ENCODE peak calls at places on chromosomes 13 and 19, in five cellular contexts. One of them, this sample, is unnamed.

GRCh38 chr13:60699636-60700035 is 302.6 kb downstream of the TDRD3 start:
- DNase-seq in IMR-90: no peak
- DNase-seq in H7: no peak
- DNase-seq in sigmoid colon: no peak
- DNase-seq in CD8-positive, alpha-beta T cell: no peak
- DNase-seq in this sample: no peak

GRCh38 chr13:82791035-82791434 is 1091.2 kb downstream of the SLITRK1 start:
- DNase-seq in sigmoid colon: no peak
- DNase-seq in H7: no peak
- DNase-seq in IMR-90: no peak
- DNase-seq in CD8-positive, alpha-beta T cell: no peak
- DNase-seq in this sample: no peak

GRCh38 chr13:110676511-110677204 is 29.3 kb downstream of the CARS2 start:
- DNase-seq in CD8-positive, alpha-beta T cell: no peak
- DNase-seq in IMR-90: no peak
- DNase-seq in H7: peak; percentile 32
- DNase-seq in sigmoid colon: no peak
- DNase-seq in this sample: no peak

GRCh38 chr13:69092615-69093322 is 1014.9 kb upstream of the ATXN8OS start:
- DNase-seq in IMR-90: no peak
- DNase-seq in sigmoid colon: no peak
- DNase-seq in H7: peak; percentile 19
- DNase-seq in CD8-positive, alpha-beta T cell: no peak
- DNase-seq in this sample: no peak

GRCh38 chr13:53953205-53953604 is 924.6 kb downstream of the OLFM4 start:
- DNase-seq in H7: no peak
- DNase-seq in IMR-90: no peak
- DNase-seq in sigmoid colon: peak; percentile 68
- DNase-seq in CD8-positive, alpha-beta T cell: no peak
- DNase-seq in this sample: no peak

GRCh38 chr13:39394811-39395685 is 207.9 kb downstream of the LHFPL6 start:
- DNase-seq in IMR-90: no peak
- DNase-seq in H7: no peak
- DNase-seq in CD8-positive, alpha-beta T cell: no peak
- DNase-seq in sigmoid colon: no peak
- DNase-seq in this sample: no peak

GRCh38 chr19:58538257-58539168 is 5.4 kb upstream of the TRIM28 start:
- DNase-seq in H7: peak; percentile 98
- DNase-seq in CD8-positive, alpha-beta T cell: peak; percentile 24
- DNase-seq in sigmoid colon: peak; percentile 62
- DNase-seq in IMR-90: no peak
- DNase-seq in this sample: no peak

GRCh38 chr13:110874508-110874960 is 40.3 kb downstream of the ANKRD10 start:
- DNase-seq in sigmoid colon: peak; percentile 93
- DNase-seq in IMR-90: peak; percentile 46
- DNase-seq in H7: peak; percentile 98
- DNase-seq in CD8-positive, alpha-beta T cell: no peak
- DNase-seq in this sample: peak; percentile 81

GRCh38 chr13:74771964-74772363 is 637.8 kb upstream of the KLF12 start:
- DNase-seq in H7: no peak
- DNase-seq in IMR-90: peak; percentile 87
- DNase-seq in sigmoid colon: no peak
- DNase-seq in CD8-positive, alpha-beta T cell: no peak
- DNase-seq in this sample: no peak

GRCh38 chr19:2081873-2082810 is 14.0 kb downstream of the MOB3A start:
- DNase-seq in IMR-90: no peak
- DNase-seq in H7: no peak
- DNase-seq in sigmoid colon: no peak
- DNase-seq in CD8-positive, alpha-beta T cell: peak; percentile 49
- DNase-seq in this sample: no peak

GRCh38 chr19:55632463-55632834 is 8.1 kb upstream of the ZNF784 start:
- DNase-seq in H7: peak; percentile 79
- DNase-seq in CD8-positive, alpha-beta T cell: peak; percentile 78
- DNase-seq in sigmoid colon: peak; percentile 96
- DNase-seq in IMR-90: peak; percentile 96
- DNase-seq in this sample: peak; percentile 92

GRCh38 chr19:55178781-55179569 is 1.1 kb downstream of the SYT5 start:
- DNase-seq in sigmoid colon: no peak
- DNase-seq in CD8-positive, alpha-beta T cell: peak; percentile 89
- DNase-seq in IMR-90: peak; percentile 77
- DNase-seq in H7: peak; percentile 97
- DNase-seq in this sample: peak; percentile 86

GRCh38 chr19:29771708-29772415 is 39.9 kb upstream of the CCNE1 start:
- DNase-seq in CD8-positive, alpha-beta T cell: no peak
- DNase-seq in H7: peak; percentile 91
- DNase-seq in sigmoid colon: no peak
- DNase-seq in IMR-90: peak; percentile 37
- DNase-seq in this sample: peak; percentile 82

GRCh38 chr13:102293723-102294122 is 108.1 kb downstream of the FGF14 start:
- DNase-seq in sigmoid colon: no peak
- DNase-seq in CD8-positive, alpha-beta T cell: no peak
- DNase-seq in H7: no peak
- DNase-seq in IMR-90: no peak
- DNase-seq in this sample: no peak

GRCh38 chr19:6947745-6948144 is 60.4 kb downstream of the ADGRE1 start:
- DNase-seq in H7: no peak
- DNase-seq in IMR-90: no peak
- DNase-seq in CD8-positive, alpha-beta T cell: no peak
- DNase-seq in sigmoid colon: no peak
- DNase-seq in this sample: peak; percentile 10

DNA sequence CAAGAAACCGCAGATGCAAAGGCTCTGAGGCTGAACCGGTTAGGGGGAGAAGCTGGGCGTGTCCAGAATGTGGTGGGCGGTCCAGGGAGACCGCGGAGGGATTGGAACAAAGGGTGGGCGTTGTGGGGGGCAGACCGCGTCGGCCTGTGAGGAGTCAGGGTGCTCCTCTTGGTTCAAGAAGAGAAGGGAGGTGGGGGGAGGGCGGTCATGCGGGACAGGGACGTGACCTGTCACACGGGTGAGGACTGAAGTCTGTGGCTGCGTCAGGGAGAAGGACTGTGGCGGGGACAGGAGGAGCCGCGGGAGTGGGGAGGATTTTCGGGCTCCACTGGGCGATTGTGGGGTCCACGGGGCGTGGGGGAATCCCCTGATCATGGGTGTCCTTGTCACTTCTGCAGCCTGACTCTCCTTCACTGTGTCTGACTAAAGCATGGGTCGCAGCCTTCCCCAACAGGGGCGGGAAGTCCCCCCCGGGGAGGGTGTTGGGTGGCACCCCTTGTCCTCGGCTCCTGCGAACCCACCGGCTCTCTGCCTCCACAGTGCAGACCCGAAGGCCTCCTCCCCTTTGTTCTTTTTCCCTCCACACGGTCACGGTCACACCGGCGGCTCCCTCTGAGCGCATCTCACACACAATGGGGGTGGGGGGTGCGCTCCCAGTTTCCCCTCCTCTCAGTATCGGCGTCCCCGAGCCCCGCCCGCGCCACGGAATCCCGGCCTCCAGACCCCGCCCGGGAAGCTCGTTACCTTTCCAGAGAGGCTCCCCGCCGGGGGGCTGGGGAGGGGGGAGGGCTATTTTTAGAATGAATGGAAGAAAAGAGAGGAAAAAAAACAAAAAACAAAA is 16.4 kb upstream of the KCNN1 start:
- DNase-seq in sigmoid colon: no peak
- DNase-seq in IMR-90: no peak
- DNase-seq in H7: peak; percentile 88
- DNase-seq in CD8-positive, alpha-beta T cell: peak; percentile 24
- DNase-seq in this sample: peak; percentile 34
- H3K27me3 ChIP-seq in sigmoid colon: peaks cover 57% of the 10 kb centered on the region
- H3K27me3 ChIP-seq in IMR-90: peaks cover 63% of the 10 kb centered on the region
- H3K27me3 ChIP-seq in H7: peaks cover 54% of the 10 kb centered on the region
- H3K27me3 ChIP-seq in CD8-positive, alpha-beta T cell: peaks cover 50% of the 10 kb centered on the region
- H3K27me3 ChIP-seq in this sample: peaks cover 60% of the 10 kb centered on the region

GRCh38 chr19:38376576-38376975 is 2.2 kb downstream of the PSMD8 start:
- DNase-seq in H7: no peak
- DNase-seq in CD8-positive, alpha-beta T cell: no peak
- DNase-seq in IMR-90: no peak
- DNase-seq in sigmoid colon: no peak
- DNase-seq in this sample: no peak
- H3K4me3 ChIP-seq in H7: no peak overlapping the region
- H3K4me3 ChIP-seq in CD8-positive, alpha-beta T cell: no peak overlapping the region
- H3K4me3 ChIP-seq in IMR-90: no peak overlapping the region
- H3K4me3 ChIP-seq in sigmoid colon: no peak overlapping the region
- H3K4me3 ChIP-seq in this sample: no peak overlapping the region

GRCh38 chr19:8146877-8147575 is 2.4 kb downstream of the FBN3 start:
- DNase-seq in IMR-90: no peak
- DNase-seq in H7: peak; percentile 50
- DNase-seq in sigmoid colon: no peak
- DNase-seq in CD8-positive, alpha-beta T cell: no peak
- DNase-seq in this sample: no peak

GRCh38 chr19:8148088-8148409 is 1.3 kb downstream of the FBN3 start:
- DNase-seq in CD8-positive, alpha-beta T cell: no peak
- DNase-seq in H7: no peak
- DNase-seq in sigmoid colon: no peak
- DNase-seq in IMR-90: no peak
- DNase-seq in this sample: no peak

GRCh38 chr19:8145969-8146368 is 3.4 kb downstream of the FBN3 start:
- DNase-seq in IMR-90: no peak
- DNase-seq in CD8-positive, alpha-beta T cell: no peak
- DNase-seq in H7: peak; percentile 78
- DNase-seq in sigmoid colon: no peak
- DNase-seq in this sample: no peak

GRCh38 chr19:8148410-8149231 is 771 bp downstream of the FBN3 start:
- DNase-seq in H7: peak; percentile 94
- DNase-seq in CD8-positive, alpha-beta T cell: no peak
- DNase-seq in IMR-90: no peak
- DNase-seq in sigmoid colon: no peak
- DNase-seq in this sample: no peak

DNA sequence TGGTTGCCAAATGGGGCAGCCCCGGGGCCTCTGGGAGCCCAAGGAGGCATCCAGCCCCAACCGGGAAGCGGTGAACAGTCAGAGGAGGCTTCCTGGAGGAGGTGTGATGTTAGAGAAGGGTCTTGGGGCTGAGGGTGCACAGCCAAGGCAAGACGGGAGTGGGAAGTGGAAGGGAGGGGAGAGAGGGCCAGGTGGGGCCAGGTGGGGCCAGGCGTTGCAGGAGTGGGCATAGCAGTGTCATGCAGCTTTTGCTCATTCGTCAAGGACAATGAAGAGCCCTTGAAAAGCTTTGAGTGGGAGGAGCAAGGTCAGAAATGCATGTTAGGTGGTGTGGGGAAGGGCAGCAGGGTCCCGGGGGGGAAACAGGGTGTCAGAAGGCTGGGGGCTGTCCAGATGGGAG is 1.8 kb downstream of the FBN3 start:
- DNase-seq in sigmoid colon: no peak
- DNase-seq in CD8-positive, alpha-beta T cell: no peak
- DNase-seq in H7: peak; percentile 53
- DNase-seq in IMR-90: no peak
- DNase-seq in this sample: no peak
- H3K27me3 ChIP-seq in sigmoid colon: peaks cover 57% of the 10 kb centered on the region
- H3K27me3 ChIP-seq in CD8-positive, alpha-beta T cell: peaks cover 16% of the 10 kb centered on the region
- H3K27me3 ChIP-seq in H7: no peaks in the 10 kb centered on the region
- H3K27me3 ChIP-seq in IMR-90: peaks cover 68% of the 10 kb centered on the region
- H3K27me3 ChIP-seq in this sample: peaks cover 25% of the 10 kb centered on the region

DNA sequence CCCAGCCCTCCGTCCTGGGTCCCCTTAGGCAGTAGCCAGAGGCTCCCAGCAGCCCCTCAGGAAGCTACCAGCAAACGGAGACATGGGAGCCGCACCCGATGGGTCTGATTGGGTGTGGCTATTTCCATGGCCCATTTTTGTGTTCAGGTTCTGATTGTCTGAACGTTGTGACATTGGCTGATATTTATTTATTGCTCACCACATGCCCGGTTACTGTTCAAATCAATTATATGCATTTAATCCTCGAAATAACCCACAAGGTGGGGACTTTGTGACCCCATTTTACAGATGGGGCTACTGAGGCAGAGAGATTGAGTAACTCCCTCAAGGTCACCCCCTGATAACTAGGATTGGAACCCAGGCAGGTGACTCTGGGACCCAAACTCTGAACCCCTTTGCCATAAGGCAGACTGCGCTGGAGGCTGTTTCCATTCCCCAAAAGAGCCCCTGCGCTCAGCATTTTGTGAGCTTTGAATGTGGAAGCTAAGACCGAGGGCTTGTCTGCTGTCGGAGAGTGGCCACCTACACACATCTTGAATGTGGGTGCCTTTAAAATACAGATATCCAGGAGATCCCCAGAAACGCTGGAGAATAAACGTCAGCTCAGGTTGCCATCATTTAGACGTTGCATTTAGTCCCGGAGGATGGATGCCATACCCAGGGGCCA is 13.6 kb upstream of the MCF2L start:
- DNase-seq in sigmoid colon: peak; percentile 50
- DNase-seq in CD8-positive, alpha-beta T cell: no peak
- DNase-seq in H7: no peak
- DNase-seq in IMR-90: no peak
- DNase-seq in this sample: no peak
- H3K4me3 ChIP-seq in sigmoid colon: no peak overlapping the region
- H3K4me3 ChIP-seq in CD8-positive, alpha-beta T cell: no peak overlapping the region
- H3K4me3 ChIP-seq in H7: no peak overlapping the region
- H3K4me3 ChIP-seq in IMR-90: no peak overlapping the region
- H3K4me3 ChIP-seq in this sample: no peak overlapping the region

DNA sequence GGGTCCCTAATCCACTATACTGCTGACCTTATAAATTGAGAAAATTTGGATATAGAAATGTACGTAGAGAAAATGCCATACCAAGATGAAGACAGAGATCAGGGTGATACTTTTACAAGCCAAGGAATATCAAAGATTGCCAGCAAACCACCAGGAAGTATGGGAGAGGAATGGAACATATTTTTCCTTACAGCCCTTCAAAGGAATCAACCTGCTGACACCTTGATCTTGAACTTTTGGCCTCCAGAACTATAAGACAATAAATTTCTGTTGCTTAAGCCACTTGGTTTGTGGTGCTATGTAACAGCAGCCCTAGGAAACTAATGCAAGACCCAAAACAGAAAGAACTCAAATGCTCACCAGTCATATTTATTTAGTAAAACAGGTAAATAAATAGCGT is 10.3 kb upstream of the NDFIP2 start:
- DNase-seq in CD8-positive, alpha-beta T cell: no peak
- DNase-seq in IMR-90: no peak
- DNase-seq in sigmoid colon: no peak
- DNase-seq in H7: no peak
- DNase-seq in this sample: no peak
- H3K27me3 ChIP-seq in CD8-positive, alpha-beta T cell: no peaks in the 10 kb centered on the region
- H3K27me3 ChIP-seq in IMR-90: no peaks in the 10 kb centered on the region
- H3K27me3 ChIP-seq in sigmoid colon: no peaks in the 10 kb centered on the region
- H3K27me3 ChIP-seq in H7: no peaks in the 10 kb centered on the region
- H3K27me3 ChIP-seq in this sample: no peaks in the 10 kb centered on the region

DNA sequence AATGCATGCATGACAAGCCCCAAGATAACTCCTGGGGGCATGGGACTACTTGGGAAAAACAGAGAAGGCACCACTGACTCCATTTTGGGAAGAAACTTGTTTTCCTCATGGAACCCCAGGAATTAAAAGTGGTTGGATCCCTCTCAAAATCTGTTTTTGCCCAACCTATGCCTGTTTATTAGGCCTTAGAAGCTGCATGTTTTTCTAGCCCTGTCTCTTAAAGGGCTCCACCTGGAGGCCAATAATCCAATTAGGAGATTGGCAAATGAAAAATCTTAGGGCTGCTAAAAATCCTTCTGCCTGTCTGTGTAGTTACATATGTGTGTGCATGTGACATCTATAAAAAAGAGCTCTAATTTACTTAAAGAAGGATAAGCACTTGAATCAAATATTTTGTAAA is 26.9 kb downstream of the MED4 start:
- DNase-seq in sigmoid colon: no peak
- DNase-seq in CD8-positive, alpha-beta T cell: no peak
- DNase-seq in H7: no peak
- DNase-seq in IMR-90: no peak
- DNase-seq in this sample: no peak
- H3K4me3 ChIP-seq in sigmoid colon: no peak overlapping the region
- H3K4me3 ChIP-seq in CD8-positive, alpha-beta T cell: no peak overlapping the region
- H3K4me3 ChIP-seq in H7: no peak overlapping the region
- H3K4me3 ChIP-seq in IMR-90: no peak overlapping the region
- H3K4me3 ChIP-seq in this sample: no peak overlapping the region